ENCODE peak calls at places on chromosomes 1 and 21, in nine cellular contexts. One of them, this sample, is unnamed.

GRCh38 chr1:51192213-51192843 is 43.7 kb upstream of the RNF11 start:
- DNase-seq in A673: peak; percentile 80
- DNase-seq in CD8-positive, alpha-beta T cell: peak; percentile 31
- DNase-seq in endothelial cell of umbilical vein: peak; percentile 73
- DNase-seq in osteocyte: no peak
- DNase-seq in RWPE1: peak; percentile 63
- DNase-seq in cardiac fibroblast: peak; percentile 91
- DNase-seq in right lobe of liver: peak; percentile 55
- DNase-seq in PC-9: peak; percentile 60
- DNase-seq in this sample: peak; percentile 76

GRCh38 chr1:40182956-40183710 is 21.9 kb downstream of the RLF start:
- DNase-seq in cardiac fibroblast: peak; percentile 53
- DNase-seq in A673: peak; percentile 56
- DNase-seq in endothelial cell of umbilical vein: peak; percentile 54
- DNase-seq in right lobe of liver: no peak
- DNase-seq in PC-9: no peak
- DNase-seq in RWPE1: no peak
- DNase-seq in CD8-positive, alpha-beta T cell: no peak
- DNase-seq in osteocyte: no peak
- DNase-seq in this sample: peak; percentile 19

GRCh38 chr1:175481126-175482071 is 262.0 kb downstream of the TNR start:
- DNase-seq in endothelial cell of umbilical vein: peak; percentile 59
- DNase-seq in RWPE1: peak; percentile 32
- DNase-seq in CD8-positive, alpha-beta T cell: no peak
- DNase-seq in A673: peak; percentile 51
- DNase-seq in cardiac fibroblast: peak; percentile 54
- DNase-seq in right lobe of liver: no peak
- DNase-seq in PC-9: no peak
- DNase-seq in osteocyte: no peak
- DNase-seq in this sample: peak; percentile 17

GRCh38 chr21:25175938-25176337 is 431.3 kb downstream of the MRPL39 start:
- DNase-seq in A673: no peak
- DNase-seq in osteocyte: no peak
- DNase-seq in RWPE1: no peak
- DNase-seq in CD8-positive, alpha-beta T cell: no peak
- DNase-seq in PC-9: no peak
- DNase-seq in cardiac fibroblast: no peak
- DNase-seq in right lobe of liver: no peak
- DNase-seq in endothelial cell of umbilical vein: no peak
- DNase-seq in this sample: no peak

GRCh38 chr1:219416598-219417238 is 196.2 kb downstream of the ZC3H11B start:
- DNase-seq in A673: peak; percentile 61
- DNase-seq in cardiac fibroblast: peak; percentile 68
- DNase-seq in osteocyte: no peak
- DNase-seq in endothelial cell of umbilical vein: peak; percentile 71
- DNase-seq in CD8-positive, alpha-beta T cell: peak; percentile 36
- DNase-seq in RWPE1: peak; percentile 41
- DNase-seq in right lobe of liver: peak; percentile 62
- DNase-seq in PC-9: peak; percentile 57
- DNase-seq in this sample: peak; percentile 80

GRCh38 chr1:198234511-198235251 is 77.9 kb downstream of the NEK7 start:
- DNase-seq in right lobe of liver: no peak
- DNase-seq in PC-9: no peak
- DNase-seq in CD8-positive, alpha-beta T cell: no peak
- DNase-seq in endothelial cell of umbilical vein: peak; percentile 66
- DNase-seq in cardiac fibroblast: peak; percentile 50
- DNase-seq in osteocyte: no peak
- DNase-seq in RWPE1: peak; percentile 52
- DNase-seq in A673: peak; percentile 49
- DNase-seq in this sample: peak; percentile 17

GRCh38 chr1:166350490-166350889 is 183.7 kb upstream of the FAM78B start:
- DNase-seq in PC-9: no peak
- DNase-seq in CD8-positive, alpha-beta T cell: no peak
- DNase-seq in cardiac fibroblast: no peak
- DNase-seq in right lobe of liver: no peak
- DNase-seq in endothelial cell of umbilical vein: no peak
- DNase-seq in osteocyte: no peak
- DNase-seq in RWPE1: no peak
- DNase-seq in A673: peak; percentile 4
- DNase-seq in this sample: no peak

GRCh38 chr1:109931189-109931672 is 20.6 kb downstream of the CSF1 start:
- DNase-seq in osteocyte: peak; percentile 96
- DNase-seq in RWPE1: no peak
- DNase-seq in right lobe of liver: peak; percentile 81
- DNase-seq in cardiac fibroblast: peak; percentile 90
- DNase-seq in endothelial cell of umbilical vein: peak; percentile 90
- DNase-seq in CD8-positive, alpha-beta T cell: no peak
- DNase-seq in A673: no peak
- DNase-seq in PC-9: peak; percentile 93
- DNase-seq in this sample: peak; percentile 83

GRCh38 chr1:232578681-232579195 is 51.2 kb downstream of the SIPA1L2 start:
- DNase-seq in PC-9: no peak
- DNase-seq in endothelial cell of umbilical vein: peak; percentile 65
- DNase-seq in right lobe of liver: no peak
- DNase-seq in RWPE1: no peak
- DNase-seq in A673: peak; percentile 55
- DNase-seq in osteocyte: no peak
- DNase-seq in CD8-positive, alpha-beta T cell: no peak
- DNase-seq in cardiac fibroblast: peak; percentile 38
- DNase-seq in this sample: no peak

GRCh38 chr1:204073837-204074273 is 940 bp downstream of the SOX13 start:
- DNase-seq in RWPE1: peak; percentile 45
- DNase-seq in CD8-positive, alpha-beta T cell: no peak
- DNase-seq in endothelial cell of umbilical vein: no peak
- DNase-seq in right lobe of liver: peak; percentile 55
- DNase-seq in PC-9: no peak
- DNase-seq in cardiac fibroblast: peak; percentile 42
- DNase-seq in osteocyte: no peak
- DNase-seq in A673: peak; percentile 34
- DNase-seq in this sample: no peak

GRCh38 chr1:90274376-90274775 is 279.5 kb downstream of the ZNF326 start:
- DNase-seq in RWPE1: no peak
- DNase-seq in cardiac fibroblast: no peak
- DNase-seq in A673: peak; percentile 35
- DNase-seq in endothelial cell of umbilical vein: no peak
- DNase-seq in CD8-positive, alpha-beta T cell: no peak
- DNase-seq in osteocyte: no peak
- DNase-seq in PC-9: no peak
- DNase-seq in right lobe of liver: no peak
- DNase-seq in this sample: no peak

GRCh38 chr1:115337633-115338456 is at the start of gene NGF:
- DNase-seq in cardiac fibroblast: peak; percentile 59
- DNase-seq in CD8-positive, alpha-beta T cell: no peak
- DNase-seq in A673: peak; percentile 74
- DNase-seq in PC-9: peak; percentile 52
- DNase-seq in right lobe of liver: no peak
- DNase-seq in RWPE1: peak; percentile 73
- DNase-seq in endothelial cell of umbilical vein: no peak
- DNase-seq in osteocyte: peak; percentile 85
- DNase-seq in this sample: no peak

DNA sequence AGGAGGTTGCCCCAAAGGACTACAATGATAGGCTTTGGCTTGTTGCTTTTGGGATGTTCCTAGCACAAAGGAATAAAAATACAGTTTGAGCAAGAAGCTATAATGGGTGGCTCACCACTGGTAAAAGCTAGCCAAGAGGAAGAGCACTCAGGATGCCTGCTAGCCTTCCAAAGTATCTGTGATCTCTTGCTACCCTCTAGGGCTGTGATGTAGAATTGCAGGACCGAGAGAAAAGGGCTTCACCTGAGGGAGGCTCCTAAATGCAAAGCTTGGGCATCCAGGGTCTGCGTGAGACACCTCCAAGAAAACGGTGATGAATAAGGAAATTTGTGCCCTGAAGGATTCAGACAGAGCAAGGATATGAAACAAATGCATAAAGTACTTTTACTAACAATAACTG is 17.7 kb downstream of the IVL start:
- DNase-seq in cardiac fibroblast: no peak
- DNase-seq in CD8-positive, alpha-beta T cell: no peak
- DNase-seq in PC-9: no peak
- DNase-seq in right lobe of liver: no peak
- DNase-seq in A673: peak; percentile 12
- DNase-seq in RWPE1: peak; percentile 63
- DNase-seq in endothelial cell of umbilical vein: no peak
- DNase-seq in osteocyte: no peak
- DNase-seq in this sample: no peak
- TF ChIP-seq CTCF in cardiac fibroblast: no peak
- TF ChIP-seq CTCF in CD8-positive, alpha-beta T cell: no peak
- TF ChIP-seq CTCF in PC-9: peak; percentile 77
- TF ChIP-seq CTCF in right lobe of liver: peak; percentile 65
- TF ChIP-seq CTCF in A673: peak; percentile 44
- TF ChIP-seq CTCF in RWPE1: peak; percentile 33
- TF ChIP-seq CTCF in endothelial cell of umbilical vein: no peak
- TF ChIP-seq CTCF in osteocyte: no peak
- TF ChIP-seq CTCF in this sample: peak; percentile 43

DNA sequence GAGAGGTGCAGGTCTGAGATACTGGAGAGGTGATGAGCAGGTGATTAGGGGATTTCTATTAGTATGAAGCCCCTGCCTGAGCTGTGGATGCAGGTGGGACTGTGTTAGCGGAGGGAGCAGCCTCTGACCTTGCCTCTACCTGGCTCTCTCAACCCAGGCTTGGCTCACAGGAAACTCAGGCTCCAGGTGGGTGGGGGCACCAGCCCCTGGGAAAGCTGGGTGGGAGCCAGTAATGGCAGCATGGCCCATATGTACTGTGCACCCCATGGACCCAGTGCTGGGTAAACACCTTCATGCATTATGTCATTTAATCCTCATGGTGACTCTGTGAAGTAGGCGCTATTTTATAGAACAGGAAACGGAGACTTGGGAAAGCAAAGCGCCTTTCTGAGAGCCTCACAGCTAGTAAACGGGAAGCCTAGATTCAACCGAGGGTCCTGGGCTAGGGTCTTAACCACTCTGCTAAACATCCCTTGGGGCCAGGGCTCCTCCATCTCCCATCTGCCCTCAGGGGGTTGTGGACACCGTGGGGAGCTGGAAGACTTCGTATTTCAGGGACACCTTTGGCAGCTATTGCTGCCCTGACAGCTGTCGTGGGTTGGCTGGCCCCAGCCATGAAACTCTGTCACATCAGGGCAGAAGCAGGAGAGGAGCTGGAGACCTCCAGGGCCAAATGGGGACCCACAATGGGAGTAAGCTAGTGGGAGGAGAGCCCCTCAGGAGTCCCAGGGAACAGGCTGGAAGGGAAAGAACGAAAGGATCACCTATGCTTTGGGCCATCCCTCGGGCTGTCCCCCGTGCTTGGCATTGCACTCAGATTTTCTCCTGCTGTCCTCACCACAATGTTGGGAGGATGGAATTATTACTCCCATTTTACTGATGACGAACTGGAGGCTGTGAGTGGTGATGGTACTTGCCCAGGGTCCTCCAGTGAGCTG is 59.6 kb upstream of the CSF3R start:
- DNase-seq in CD8-positive, alpha-beta T cell: no peak
- DNase-seq in osteocyte: no peak
- DNase-seq in PC-9: no peak
- DNase-seq in endothelial cell of umbilical vein: no peak
- DNase-seq in cardiac fibroblast: no peak
- DNase-seq in RWPE1: no peak
- DNase-seq in A673: no peak
- DNase-seq in right lobe of liver: peak; percentile 36
- DNase-seq in this sample: no peak
- TF ChIP-seq CTCF in CD8-positive, alpha-beta T cell: no peak
- TF ChIP-seq CTCF in osteocyte: no peak
- TF ChIP-seq CTCF in PC-9: no peak
- TF ChIP-seq CTCF in endothelial cell of umbilical vein: no peak
- TF ChIP-seq CTCF in cardiac fibroblast: no peak
- TF ChIP-seq CTCF in RWPE1: no peak
- TF ChIP-seq CTCF in A673: no peak
- TF ChIP-seq CTCF in right lobe of liver: no peak
- TF ChIP-seq CTCF in this sample: no peak

GRCh38 chr21:28742527-28742926 is 250.2 kb downstream of the LTN1 start:
- DNase-seq in PC-9: no peak
- DNase-seq in CD8-positive, alpha-beta T cell: no peak
- DNase-seq in cardiac fibroblast: peak; percentile 77
- DNase-seq in endothelial cell of umbilical vein: peak; percentile 61
- DNase-seq in A673: peak; percentile 23
- DNase-seq in right lobe of liver: no peak
- DNase-seq in RWPE1: peak; percentile 30
- DNase-seq in osteocyte: no peak
- DNase-seq in this sample: no peak
- TF ChIP-seq CTCF in PC-9: no peak
- TF ChIP-seq CTCF in CD8-positive, alpha-beta T cell: no peak
- TF ChIP-seq CTCF in cardiac fibroblast: peak; percentile 19
- TF ChIP-seq CTCF in endothelial cell of umbilical vein: peak; percentile 25
- TF ChIP-seq CTCF in A673: peak; percentile 39
- TF ChIP-seq CTCF in right lobe of liver: no peak
- TF ChIP-seq CTCF in RWPE1: peak; percentile 23
- TF ChIP-seq CTCF in osteocyte: peak; percentile 67
- TF ChIP-seq CTCF in this sample: no peak

DNA sequence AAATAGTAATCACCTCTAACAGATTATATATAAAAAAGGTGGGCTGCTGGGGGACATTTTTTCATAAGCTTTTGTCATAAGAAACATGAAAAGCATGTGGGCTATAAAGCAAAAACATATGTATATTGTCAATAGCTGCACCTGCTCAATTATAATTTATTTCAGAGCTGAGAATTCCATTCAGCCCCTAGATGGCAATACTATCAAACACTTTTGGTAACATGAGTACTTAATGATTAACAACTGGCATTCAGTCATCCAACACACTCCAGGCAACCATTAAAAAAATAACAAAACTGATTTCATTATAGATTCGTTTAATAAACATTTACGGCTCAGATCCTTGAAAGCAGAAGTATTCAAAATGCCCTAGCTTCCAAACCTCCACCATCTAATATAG is 115.1 kb downstream of the KCTD3 start:
- DNase-seq in CD8-positive, alpha-beta T cell: no peak
- DNase-seq in RWPE1: peak; percentile 23
- DNase-seq in cardiac fibroblast: no peak
- DNase-seq in osteocyte: no peak
- DNase-seq in endothelial cell of umbilical vein: no peak
- DNase-seq in A673: no peak
- DNase-seq in PC-9: no peak
- DNase-seq in right lobe of liver: no peak
- DNase-seq in this sample: peak; percentile 25
- TF ChIP-seq CTCF in CD8-positive, alpha-beta T cell: no peak
- TF ChIP-seq CTCF in RWPE1: no peak
- TF ChIP-seq CTCF in cardiac fibroblast: no peak
- TF ChIP-seq CTCF in osteocyte: no peak
- TF ChIP-seq CTCF in endothelial cell of umbilical vein: no peak
- TF ChIP-seq CTCF in A673: no peak
- TF ChIP-seq CTCF in PC-9: peak; percentile 48
- TF ChIP-seq CTCF in right lobe of liver: peak; percentile 50
- TF ChIP-seq CTCF in this sample: peak; percentile 55

This sample was measured in Calu3.